ENCODE peak calls at places on chromosomes 3 and 15, in seven cellular contexts. G, Z, J, T, F, R and S are unnamed samples.

GRCh38 chr3:128794067-128794768 is 68.2 kb downstream of the RAB7A start:
- DNase-seq in G (peak), Z (peak), J (peak), T (no peak), F (no peak), R (peak), S (peak)

GRCh38 chr3:124887177-124887995 is at the start of gene ITGB5:
- DNase-seq in G (peak), Z (peak), J (peak), T (no peak), F (peak), R (peak), S (peak)

GRCh38 chr3:88149146-88149515 is 628 bp upstream of the C3orf38 start:
- DNase-seq in G (no peak), Z (no peak), J (peak), T (no peak), F (no peak), R (no peak), S (no peak)

GRCh38 chr3:122660575-122660974 is 20.1 kb upstream of the PARP14 start:
- DNase-seq in G (no peak), Z (no peak), J (peak), T (no peak), F (no peak), R (no peak), S (no peak)

GRCh38 chr3:100063929-100064461 is 50.3 kb downstream of the FILIP1L start:
- DNase-seq in G (peak), Z (no peak), J (peak), T (no peak), F (no peak), R (no peak), S (peak)

GRCh38 chr15:28899061-28899738 is 13.4 kb downstream of the APBA2 start:
- DNase-seq in G (no peak), Z (no peak), J (no peak), T (no peak), F (no peak), R (no peak), S (no peak)

GRCh38 chr3:125120370-125121122 is 64.7 kb upstream of the HEG1 start:
- DNase-seq in G (no peak), Z (no peak), J (no peak), T (no peak), F (no peak), R (no peak), S (no peak)

GRCh38 chr15:91128028-91128427 is 28.0 kb downstream of the SV2B start:
- DNase-seq in G (no peak), Z (no peak), J (no peak), T (no peak), F (no peak), R (no peak), S (no peak)

GRCh38 chr3:72938471-72939265 is 50.8 kb downstream of the GXYLT2 start:
- DNase-seq in G (peak), Z (peak), J (peak), T (no peak), F (peak), R (peak), S (peak)

GRCh38 chr15:85542895-85543331 is 162.5 kb downstream of the AKAP13 start:
- DNase-seq in G (peak), Z (peak), J (no peak), T (no peak), F (no peak), R (peak), S (no peak)

GRCh38 chr15:31091531-31091930 is 10.0 kb downstream of the TRPM1 start:
- DNase-seq in G (peak), Z (peak), J (peak), T (no peak), F (no peak), R (no peak), S (no peak)

GRCh38 chr3:15502616-15503015 is 18.9 kb downstream of the COLQ start:
- DNase-seq in G (no peak), Z (no peak), J (no peak), T (no peak), F (no peak), R (no peak), S (no peak)